ENCODE peak calls at places on chromosomes 6 and 20, in four cellular contexts. U is mesenchymal stem cell; E is SJSA1; F is CD8-positive, alpha-beta T cell. B is an unnamed sample.

GRCh38 chr6:141321486-141322347 is 811.0 kb upstream of the GJE1 start:
- DNase-seq in E (peak; percentile 56), F (no peak), U (peak; percentile 33), B (no peak)

GRCh38 chr6:149286905-149287304 is 30.6 kb upstream of the TAB2 start:
- DNase-seq in U (no peak), E (no peak), F (no peak), B (no peak)

GRCh38 chr20:47795214-47795667 is 10.0 kb upstream of the SULF2 start:
- DNase-seq in U (no peak), F (no peak), E (no peak), B (no peak)

GRCh38 chr6:22601941-22602340 is 32.6 kb downstream of the HDGFL1 start:
- DNase-seq in U (no peak), E (no peak), F (no peak), B (no peak)

GRCh38 chr6:13272131-13273046 is 55.9 kb downstream of the TBC1D7 start:
- DNase-seq in U (no peak), F (no peak), E (no peak), B (no peak)

GRCh38 chr6:43912598-43913387 is 142.8 kb downstream of the VEGFA start:
- DNase-seq in F (no peak), U (no peak), E (no peak), B (no peak)

GRCh38 chr6:135094403-135094821 is 39.8 kb upstream of the HBS1L start:
- DNase-seq in F (peak; percentile 48), E (no peak), U (no peak), B (no peak)

GRCh38 chr20:62518911-62519310 is 43.1 kb upstream of the GATA5 start:
- DNase-seq in F (no peak), E (no peak), U (no peak), B (no peak)

GRCh38 chr6:43436577-43437282 is 9.4 kb downstream of the ABCC10 start:
- DNase-seq in E (peak; percentile 68), F (no peak), U (peak; percentile 41), B (peak; percentile 29)

GRCh38 chr6:70398783-70399730 is 14.3 kb upstream of the FAM135A start:
- DNase-seq in F (no peak), U (peak; percentile 60), E (peak; percentile 61), B (no peak)

GRCh38 chr6:154951400-154952200 is 43.5 kb upstream of the TIAM2 start:
- DNase-seq in E (no peak), F (no peak), U (no peak), B (no peak)

GRCh38 chr20:47854687-47855212 is 69.5 kb upstream of the SULF2 start:
- DNase-seq in E (peak; percentile 12), U (peak; percentile 53), F (no peak), B (peak; percentile 40)

GRCh38 chr6:111564482-111564945 is 41.2 kb downstream of the TRAF3IP2 start:
- DNase-seq in E (peak; percentile 31), F (no peak), U (peak; percentile 70), B (no peak)

GRCh38 chr6:169520104-169520503 is 181.7 kb downstream of the WDR27 start:
- DNase-seq in F (no peak), U (peak; percentile 5), E (no peak), B (no peak)

GRCh38 chr20:19926581-19926980 is 90.6 kb upstream of the NAA20 start:
- DNase-seq in F (no peak), E (no peak), U (no peak), B (no peak)

GRCh38 chr20:10634683-10635411 is 39.0 kb downstream of the JAG1 start:
- DNase-seq in U (peak; percentile 73), F (no peak), E (peak; percentile 81), B (no peak)

GRCh38 chr6:10099086-10099499 is 315.8 kb downstream of the TFAP2A start:
- DNase-seq in E (no peak), U (no peak), F (no peak), B (no peak)

GRCh38 chr6:35213161-35213823 is 464 bp upstream of the SCUBE3 start:
- DNase-seq in U (no peak), F (no peak), E (no peak), B (peak; percentile 71)

GRCh38 chr6:169896826-169897456 is 145.5 kb downstream of the ERMARD start:
- DNase-seq in E (no peak), U (no peak), F (no peak), B (no peak)

GRCh38 chr20:18585134-18585533 is 2.7 kb upstream of the DTD1 start:
- DNase-seq in E (peak; percentile 6), F (no peak), U (peak; percentile 31), B (peak; percentile 73)

GRCh38 chr20:53857723-53858236 is 212.6 kb downstream of the BCAS1 start:
- DNase-seq in F (no peak), U (no peak), E (no peak), B (peak; percentile 66)

GRCh38 chr6:170160031-170160627 is 130.7 kb downstream of the DLL1 start:
- DNase-seq in F (no peak), U (no peak), E (no peak), B (no peak)

GRCh38 chr6:84392292-84392691 is 164.8 kb upstream of the CEP162 start:
- DNase-seq in F (no peak), E (no peak), U (no peak), B (no peak)

GRCh38 chr6:137926207-137926731 is 59.2 kb downstream of the TNFAIP3 start:
- DNase-seq in F (no peak), E (peak; percentile 92), U (peak; percentile 90), B (peak; percentile 12)

GRCh38 chr6:167548451-167548850 is 223.6 kb downstream of the TTLL2 start:
- DNase-seq in F (no peak), E (peak; percentile 62), U (no peak), B (no peak)

GRCh38 chr6:134520181-134521115 is 202.5 kb upstream of the SGK1 start:
- DNase-seq in E (no peak), F (no peak), U (peak; percentile 59), B (no peak)

GRCh38 chr20:62772994-62773858 is 23.0 kb upstream of the MRGBP start:
- DNase-seq in E (no peak), U (no peak), F (no peak), B (no peak)

GRCh38 chr20:58188496-58188895 is 40.0 kb downstream of the ANKRD60 start:
- DNase-seq in U (no peak), E (no peak), F (no peak), B (no peak)

GRCh38 chr6:41858703-41859102 is 36.5 kb downstream of the USP49 start:
- DNase-seq in F (no peak), E (no peak), U (no peak), B (no peak)
- H3K4me3 ChIP-seq in F (no peak overlapping the region), E (no peak overlapping the region), U (no peak overlapping the region), B (no peak overlapping the region)

GRCh38 chr20:2804041-2804828 is 3.8 kb upstream of the CPXM1 start:
- DNase-seq in F (no peak), U (no peak), E (no peak), B (no peak)
- H3K27me3 ChIP-seq in F (peaks cover 13% of the 10 kb centered on the region), U (peaks cover 40% of the 10 kb centered on the region), E (peaks cover 33% of the 10 kb centered on the region), B (no peaks in the 10 kb centered on the region)

DNA sequence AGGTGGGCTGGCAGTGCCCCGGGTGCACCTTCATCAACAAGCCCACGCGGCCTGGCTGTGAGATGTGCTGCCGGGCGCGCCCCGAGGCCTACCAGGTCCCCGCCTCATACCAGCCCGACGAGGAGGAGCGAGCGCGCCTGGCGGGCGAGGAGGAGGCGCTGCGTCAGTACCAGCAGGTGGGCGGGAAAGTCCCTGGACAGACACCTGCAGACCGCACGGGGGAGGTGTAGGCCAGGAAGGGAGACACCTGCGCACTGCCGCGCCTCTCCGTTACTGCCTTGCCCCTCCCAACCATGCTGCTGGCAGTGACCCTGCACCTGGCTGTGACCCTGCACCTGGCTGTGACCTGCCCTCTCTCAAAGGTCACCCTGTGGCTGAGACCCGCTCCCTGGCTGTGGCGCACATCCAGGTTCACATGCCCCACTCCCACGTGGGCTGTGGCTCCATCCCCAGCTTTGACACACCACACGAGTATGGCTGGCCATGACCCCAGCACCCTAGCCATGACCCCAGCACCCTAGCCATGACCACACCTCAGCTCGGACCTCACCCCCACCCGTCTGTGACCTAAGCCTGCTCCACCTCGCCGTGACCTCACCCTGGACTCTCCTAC is 11.6 kb downstream of the RBCK1 start:
- DNase-seq in U (no peak), F (no peak), E (no peak), B (peak; percentile 5)
- H3K4me3 ChIP-seq in U (no peak overlapping the region), F (no peak overlapping the region), E (no peak overlapping the region), B (no peak overlapping the region)

GRCh38 chr6:37700266-37700973 is 2.7 kb upstream of the MDGA1 start:
- DNase-seq in E (no peak), U (peak; percentile 8), F (no peak), B (no peak)
- H3K27me3 ChIP-seq in E (peaks cover 22% of the 10 kb centered on the region), U (no peaks in the 10 kb centered on the region), F (peaks cover 9% of the 10 kb centered on the region), B (peaks cover 17% of the 10 kb centered on the region)